ENCODE peak calls at places on chromosomes 11 and 22, in eight cellular contexts. J is prostate gland, I is colonic mucosa, D is spleen, K is skeletal muscle cell, W is mucosa of descending colon, E is fibroblast of the aortic adventitia, Q is MM.1S. H is an unnamed sample.

GRCh38 chr11:60918941-60919275 is 5.0 kb downstream of the TMEM109 start:
- DNase-seq in J (no peak), I (no peak), D (no peak), K (no peak), W (no peak), E (peak; percentile 23), Q (no peak), H (no peak)

GRCh38 chr22:50507421-50507990 is at the start of gene LMF2:
- DNase-seq in J (peak; percentile 85), I (peak; percentile 90), D (peak; percentile 99), K (no peak), W (peak; percentile 90), E (no peak), Q (no peak), H (peak; percentile 95)

GRCh38 chr22:27545071-27545470 is 256.5 kb downstream of the MN1 start:
- DNase-seq in J (no peak), I (no peak), D (no peak), K (no peak), W (no peak), E (no peak), Q (no peak), H (no peak)

GRCh38 chr11:93494341-93494740 is 48.9 kb downstream of the SMCO4 start:
- DNase-seq in J (no peak), I (no peak), D (no peak), K (no peak), W (no peak), E (no peak), Q (no peak), H (no peak)

GRCh38 chr11:9855579-9856260 is 191.8 kb downstream of the SWAP70 start:
- DNase-seq in J (no peak), I (no peak), D (no peak), K (no peak), W (no peak), E (no peak), Q (no peak), H (no peak)

GRCh38 chr11:68459886-68460740 is 439 bp upstream of the PPP6R3 start:
- DNase-seq in J (peak; percentile 98), I (peak; percentile 97), D (peak; percentile 97), K (peak; percentile 98), W (peak; percentile 96), E (peak; percentile 99), Q (peak; percentile 98), H (peak; percentile 99)

GRCh38 chr22:42581762-42582716 is 28.3 kb downstream of the SERHL2 start:
- DNase-seq in J (peak; percentile 74), I (peak; percentile 84), D (peak; percentile 94), K (peak; percentile 8), W (peak; percentile 87), E (peak; percentile 59), Q (peak; percentile 75), H (peak; percentile 89)

GRCh38 chr22:47593291-47593690 is 830.8 kb downstream of the TBC1D22A start:
- DNase-seq in J (no peak), I (no peak), D (no peak), K (no peak), W (no peak), E (no peak), Q (no peak), H (no peak)

GRCh38 chr11:112554586-112554985 is 293.9 kb upstream of the PLET1 start:
- DNase-seq in J (no peak), I (no peak), D (no peak), K (no peak), W (no peak), E (no peak), Q (no peak), H (no peak)

GRCh38 chr22:19593991-19594569 is 69.9 kb upstream of the CLDN5 start:
- DNase-seq in J (no peak), I (no peak), D (no peak), K (no peak), W (no peak), E (no peak), Q (no peak), H (no peak)

GRCh38 chr11:132072044-132072879 is 701.8 kb downstream of the NTM start:
- DNase-seq in J (no peak), I (no peak), D (no peak), K (peak; percentile 97), W (no peak), E (peak; percentile 96), Q (no peak), H (no peak)

GRCh38 chr11:63504933-63505586 is 824 bp upstream of the LGALS12 start:
- DNase-seq in J (no peak), I (no peak), D (no peak), K (no peak), W (no peak), E (peak; percentile 31), Q (no peak), H (no peak)

GRCh38 chr11:104003491-104003890 is 32.9 kb upstream of the DDI1 start:
- DNase-seq in J (no peak), I (no peak), D (no peak), K (no peak), W (no peak), E (peak; percentile 73), Q (no peak), H (no peak)

GRCh38 chr11:116576523-116576922 is 196.3 kb downstream of the BUD13 start:
- DNase-seq in J (no peak), I (no peak), D (no peak), K (no peak), W (no peak), E (no peak), Q (no peak), H (no peak)

GRCh38 chr11:73257342-73258103 is 14.6 kb upstream of the P2RY6 start:
- DNase-seq in J (no peak), I (no peak), D (no peak), K (peak; percentile 73), W (no peak), E (peak; percentile 95), Q (no peak), H (no peak)

GRCh38 chr11:133886029-133886428 is 40.7 kb upstream of the SPATA19 start:
- DNase-seq in J (no peak), I (no peak), D (no peak), K (no peak), W (no peak), E (no peak), Q (no peak), H (no peak)

GRCh38 chr11:61599968-61600710 is 19.3 kb upstream of the SYT7 start:
- DNase-seq in J (no peak), I (no peak), D (no peak), K (no peak), W (no peak), E (no peak), Q (no peak), H (no peak)

GRCh38 chr11:75445315-75445953 is 12.4 kb upstream of the KLHL35 start:
- DNase-seq in J (peak; percentile 64), I (peak; percentile 76), D (peak; percentile 88), K (no peak), W (peak; percentile 85), E (peak; percentile 57), Q (peak; percentile 37), H (peak; percentile 83)

GRCh38 chr11:125402436-125402835 is 93.6 kb downstream of the FEZ1 start:
- DNase-seq in J (no peak), I (no peak), D (peak; percentile 4), K (peak; percentile 41), W (no peak), E (peak; percentile 83), Q (no peak), H (no peak)

DNA sequence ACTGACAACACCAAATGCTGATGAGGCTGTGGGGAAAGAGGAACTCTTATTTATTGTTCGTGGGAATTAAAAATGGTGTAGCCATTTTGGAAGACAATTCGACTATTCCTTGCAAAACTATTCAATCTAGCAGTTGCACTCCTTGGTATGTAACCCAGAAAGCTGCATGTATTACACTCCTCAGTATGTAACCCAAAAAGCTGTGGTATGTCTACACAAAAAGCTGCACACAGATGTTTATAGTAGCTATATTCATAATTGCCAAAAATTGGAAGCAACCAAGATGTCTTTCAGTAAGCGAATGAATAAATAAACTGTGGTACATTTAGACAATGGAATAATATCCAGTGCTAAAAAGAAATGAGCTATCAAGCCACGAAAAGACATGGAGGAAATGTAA is 4.9 kb downstream of the NNMT start:
- DNase-seq in J (no peak), I (no peak), D (no peak), K (no peak), W (no peak), E (peak; percentile 46), Q (no peak), H (no peak)
- H3K4me3 ChIP-seq in J (no peak overlapping the region), I (no peak overlapping the region), D (peak overlapping the region; percentile 35), K (peak overlapping the region; percentile 59), W (no peak overlapping the region), E (peak overlapping the region; percentile 87), Q (no peak overlapping the region), H (no peak overlapping the region)

DNA sequence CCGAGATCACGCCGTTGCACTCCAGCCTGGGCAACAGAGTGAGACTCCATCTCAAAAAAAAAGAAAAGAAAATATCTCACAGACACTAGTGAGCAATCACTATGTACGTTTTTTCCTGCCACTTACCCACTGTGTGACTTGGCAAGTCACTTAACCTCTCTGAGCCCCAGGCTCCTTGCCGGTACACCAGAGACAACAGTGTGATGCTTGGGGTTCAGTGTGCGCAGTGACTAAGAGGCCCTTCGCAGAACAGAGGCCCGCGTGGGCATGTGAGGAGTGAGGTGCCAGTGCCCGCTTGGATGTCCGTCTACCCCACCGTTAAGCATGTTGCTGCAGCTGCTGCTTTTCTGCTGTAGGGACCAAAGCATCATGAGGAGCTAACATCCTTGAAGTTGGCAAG is 6.7 kb downstream of the OAF start:
- DNase-seq in J (no peak), I (no peak), D (no peak), K (no peak), W (no peak), E (no peak), Q (no peak), H (no peak)
- H3K4me3 ChIP-seq in J (no peak overlapping the region), I (no peak overlapping the region), D (no peak overlapping the region), K (no peak overlapping the region), W (no peak overlapping the region), E (no peak overlapping the region), Q (no peak overlapping the region), H (no peak overlapping the region)

GRCh38 chr22:25100402-25100801 is 99.3 kb upstream of the CRYBB3 start:
- DNase-seq in J (no peak), I (no peak), D (no peak), K (no peak), W (no peak), E (no peak), Q (no peak), H (no peak)
- H3K4me3 ChIP-seq in J (no peak overlapping the region), I (no peak overlapping the region), D (no peak overlapping the region), K (no peak overlapping the region), W (no peak overlapping the region), E (no peak overlapping the region), Q (no peak overlapping the region), H (no peak overlapping the region)

DNA sequence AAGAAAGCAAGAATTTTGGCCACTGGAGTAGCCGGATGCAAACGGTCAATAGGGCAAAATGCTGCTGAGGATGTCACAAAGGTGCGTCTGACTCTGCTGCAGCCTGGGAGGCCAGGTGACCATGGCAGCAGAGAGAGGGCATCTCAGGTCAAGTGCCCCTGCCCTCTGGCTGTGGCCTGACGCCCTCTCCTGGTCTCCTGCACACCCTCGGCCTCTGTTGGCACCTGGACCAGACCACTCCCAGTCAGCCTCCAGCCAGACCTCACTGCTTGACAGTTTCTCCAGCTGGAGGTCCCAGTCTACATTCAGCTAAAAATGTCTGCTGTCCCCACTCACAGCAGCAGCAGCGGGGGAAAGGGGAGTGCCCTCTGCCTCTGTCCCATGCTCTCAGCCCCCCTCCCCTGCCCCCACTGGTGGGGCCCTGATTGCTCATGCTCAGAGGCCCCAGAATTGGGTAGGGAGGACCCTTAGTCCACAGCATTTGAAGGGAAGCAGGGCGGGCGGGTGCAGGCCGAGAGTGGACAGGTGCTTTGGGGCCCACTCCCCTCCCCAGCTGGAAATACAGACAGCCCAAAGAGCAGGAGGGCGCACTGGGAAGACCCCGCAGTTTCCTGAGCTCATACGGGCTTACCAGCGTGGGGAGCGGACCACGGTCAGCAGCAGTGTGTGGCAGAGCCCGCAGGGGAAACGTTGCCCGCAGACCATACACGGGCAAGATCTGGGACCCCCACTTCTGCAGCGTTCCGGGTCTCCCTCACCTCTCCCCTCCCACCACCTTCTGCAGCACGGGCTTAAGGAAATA is 1.6 kb upstream of the BRSK2 start:
- DNase-seq in J (no peak), I (no peak), D (no peak), K (no peak), W (no peak), E (no peak), Q (peak; percentile 14), H (no peak)
- H3K4me3 ChIP-seq in J (no peak overlapping the region), I (no peak overlapping the region), D (no peak overlapping the region), K (peak overlapping the region; percentile 65), W (no peak overlapping the region), E (no peak overlapping the region), Q (no peak overlapping the region), H (no peak overlapping the region)

H was measured in BE2C.